ENCODE peak calls at places on chromosomes 7 and 10, in nine cellular contexts. One of them, this sample, is unnamed.

GRCh38 chr10:6114299-6114698 is 25.5 kb downstream of the RBM17 start:
- DNase-seq in H9: no peak
- DNase-seq in fibroblast of mammary gland: no peak
- DNase-seq in cardiac muscle cell: no peak
- DNase-seq in mucosa of descending colon: no peak
- DNase-seq in ovary: no peak
- DNase-seq in cardiac fibroblast: no peak
- DNase-seq in GM13977: no peak
- DNase-seq in HCT116: no peak
- DNase-seq in this sample: no peak

GRCh38 chr7:66167773-66168367 is 37.3 kb upstream of the TPST1 start:
- DNase-seq in H9: no peak
- DNase-seq in fibroblast of mammary gland: peak
- DNase-seq in cardiac muscle cell: no peak
- DNase-seq in mucosa of descending colon: no peak
- DNase-seq in ovary: no peak
- DNase-seq in cardiac fibroblast: peak
- DNase-seq in GM13977: no peak
- DNase-seq in HCT116: no peak
- DNase-seq in this sample: no peak

GRCh38 chr10:123526356-123527079 is 139.6 kb upstream of the GPR26 start:
- DNase-seq in H9: no peak
- DNase-seq in fibroblast of mammary gland: no peak
- DNase-seq in cardiac muscle cell: no peak
- DNase-seq in mucosa of descending colon: no peak
- DNase-seq in ovary: no peak
- DNase-seq in cardiac fibroblast: no peak
- DNase-seq in GM13977: no peak
- DNase-seq in HCT116: no peak
- DNase-seq in this sample: no peak

GRCh38 chr10:20185116-20185515 is 368.9 kb downstream of the PLXDC2 start:
- DNase-seq in H9: no peak
- DNase-seq in fibroblast of mammary gland: no peak
- DNase-seq in cardiac muscle cell: peak
- DNase-seq in mucosa of descending colon: no peak
- DNase-seq in ovary: no peak
- DNase-seq in cardiac fibroblast: peak
- DNase-seq in GM13977: no peak
- DNase-seq in HCT116: no peak
- DNase-seq in this sample: no peak

GRCh38 chr7:131103997-131104396 is 223.7 kb upstream of the MKLN1 start:
- DNase-seq in H9: no peak
- DNase-seq in fibroblast of mammary gland: peak
- DNase-seq in cardiac muscle cell: no peak
- DNase-seq in mucosa of descending colon: no peak
- DNase-seq in ovary: no peak
- DNase-seq in cardiac fibroblast: peak
- DNase-seq in GM13977: no peak
- DNase-seq in HCT116: no peak
- DNase-seq in this sample: no peak

GRCh38 chr7:16698200-16698910 is 52.4 kb downstream of the BZW2 start:
- DNase-seq in H9: no peak
- DNase-seq in fibroblast of mammary gland: no peak
- DNase-seq in cardiac muscle cell: no peak
- DNase-seq in mucosa of descending colon: no peak
- DNase-seq in ovary: no peak
- DNase-seq in cardiac fibroblast: no peak
- DNase-seq in GM13977: no peak
- DNase-seq in HCT116: no peak
- DNase-seq in this sample: no peak

GRCh38 chr10:25701651-25702050 is 232.4 kb upstream of the MYO3A start:
- DNase-seq in H9: peak
- DNase-seq in fibroblast of mammary gland: no peak
- DNase-seq in cardiac muscle cell: no peak
- DNase-seq in mucosa of descending colon: no peak
- DNase-seq in ovary: no peak
- DNase-seq in cardiac fibroblast: no peak
- DNase-seq in GM13977: no peak
- DNase-seq in HCT116: no peak
- DNase-seq in this sample: no peak

GRCh38 chr10:123766761-123767160 is 100.6 kb downstream of the GPR26 start:
- DNase-seq in H9: no peak
- DNase-seq in fibroblast of mammary gland: no peak
- DNase-seq in cardiac muscle cell: no peak
- DNase-seq in mucosa of descending colon: no peak
- DNase-seq in ovary: no peak
- DNase-seq in cardiac fibroblast: no peak
- DNase-seq in GM13977: no peak
- DNase-seq in HCT116: no peak
- DNase-seq in this sample: no peak

GRCh38 chr7:102320601-102321350 is 34.1 kb downstream of the SH2B2 start:
- DNase-seq in H9: no peak
- DNase-seq in fibroblast of mammary gland: no peak
- DNase-seq in cardiac muscle cell: no peak
- DNase-seq in mucosa of descending colon: no peak
- DNase-seq in ovary: no peak
- DNase-seq in cardiac fibroblast: no peak
- DNase-seq in GM13977: peak
- DNase-seq in HCT116: no peak
- DNase-seq in this sample: no peak

GRCh38 chr10:17038627-17039026 is 91.0 kb downstream of the CUBN start:
- DNase-seq in H9: no peak
- DNase-seq in fibroblast of mammary gland: peak
- DNase-seq in cardiac muscle cell: no peak
- DNase-seq in mucosa of descending colon: no peak
- DNase-seq in ovary: peak
- DNase-seq in cardiac fibroblast: peak
- DNase-seq in GM13977: no peak
- DNase-seq in HCT116: no peak
- DNase-seq in this sample: peak

GRCh38 chr10:13491747-13492360 is 37.0 kb downstream of the BEND7 start:
- DNase-seq in H9: no peak
- DNase-seq in fibroblast of mammary gland: no peak
- DNase-seq in cardiac muscle cell: no peak
- DNase-seq in mucosa of descending colon: no peak
- DNase-seq in ovary: no peak
- DNase-seq in cardiac fibroblast: no peak
- DNase-seq in GM13977: no peak
- DNase-seq in HCT116: no peak
- DNase-seq in this sample: no peak

GRCh38 chr7:10122573-10123100 is 851.0 kb upstream of the PHF14 start:
- DNase-seq in H9: no peak
- DNase-seq in fibroblast of mammary gland: no peak
- DNase-seq in cardiac muscle cell: peak
- DNase-seq in mucosa of descending colon: peak
- DNase-seq in ovary: no peak
- DNase-seq in cardiac fibroblast: no peak
- DNase-seq in GM13977: no peak
- DNase-seq in HCT116: no peak
- DNase-seq in this sample: no peak

GRCh38 chr7:128167316-128167691 is 73.8 kb upstream of the LEP start:
- DNase-seq in H9: peak
- DNase-seq in fibroblast of mammary gland: peak
- DNase-seq in cardiac muscle cell: peak
- DNase-seq in mucosa of descending colon: no peak
- DNase-seq in ovary: peak
- DNase-seq in cardiac fibroblast: peak
- DNase-seq in GM13977: peak
- DNase-seq in HCT116: no peak
- DNase-seq in this sample: no peak

GRCh38 chr10:92121686-92122492 is 169.0 kb downstream of the CPEB3 start:
- DNase-seq in H9: no peak
- DNase-seq in fibroblast of mammary gland: no peak
- DNase-seq in cardiac muscle cell: no peak
- DNase-seq in mucosa of descending colon: no peak
- DNase-seq in ovary: no peak
- DNase-seq in cardiac fibroblast: no peak
- DNase-seq in GM13977: no peak
- DNase-seq in HCT116: no peak
- DNase-seq in this sample: no peak

GRCh38 chr7:92797693-92798092 is 38.7 kb downstream of the CDK6 start:
- DNase-seq in H9: no peak
- DNase-seq in fibroblast of mammary gland: peak
- DNase-seq in cardiac muscle cell: no peak
- DNase-seq in mucosa of descending colon: no peak
- DNase-seq in ovary: no peak
- DNase-seq in cardiac fibroblast: peak
- DNase-seq in GM13977: no peak
- DNase-seq in HCT116: no peak
- DNase-seq in this sample: no peak

GRCh38 chr10:69916133-69916532 is 114.4 kb downstream of the COL13A1 start:
- DNase-seq in H9: no peak
- DNase-seq in fibroblast of mammary gland: no peak
- DNase-seq in cardiac muscle cell: no peak
- DNase-seq in mucosa of descending colon: no peak
- DNase-seq in ovary: no peak
- DNase-seq in cardiac fibroblast: no peak
- DNase-seq in GM13977: no peak
- DNase-seq in HCT116: no peak
- DNase-seq in this sample: no peak

DNA sequence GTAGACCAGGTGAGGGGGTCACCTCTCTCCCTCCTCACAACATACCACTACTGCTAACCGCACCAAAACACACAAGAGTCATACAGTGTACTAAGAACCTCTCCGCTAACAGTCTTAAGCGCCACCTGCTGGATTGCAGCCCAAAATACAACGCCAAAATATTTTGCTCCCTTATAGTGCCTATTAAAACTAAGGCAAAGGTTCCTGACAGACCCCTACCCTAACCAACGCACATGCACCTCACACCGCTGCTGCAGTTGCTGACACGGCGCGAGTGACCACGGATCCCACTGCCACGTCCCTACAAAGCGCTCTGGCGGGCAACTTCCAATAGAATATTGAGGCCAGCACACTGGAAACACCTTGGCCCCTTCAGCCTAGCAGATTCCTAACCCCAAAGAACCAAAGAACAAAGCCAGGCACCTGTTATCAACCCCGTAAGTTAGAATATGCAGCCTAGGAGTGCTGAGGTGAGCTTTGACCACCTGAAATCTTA is 563.6 kb upstream of the SEMA3D start:
- DNase-seq in H9: peak
- DNase-seq in fibroblast of mammary gland: peak
- DNase-seq in cardiac muscle cell: peak
- DNase-seq in mucosa of descending colon: peak
- DNase-seq in ovary: no peak
- DNase-seq in cardiac fibroblast: peak
- DNase-seq in GM13977: peak
- DNase-seq in HCT116: peak
- DNase-seq in this sample: peak
- TF ChIP-seq CTCF in H9: peak
- TF ChIP-seq CTCF in fibroblast of mammary gland: peak
- TF ChIP-seq CTCF in cardiac muscle cell: peak
- TF ChIP-seq CTCF in mucosa of descending colon: peak
- TF ChIP-seq CTCF in ovary: no peak
- TF ChIP-seq CTCF in cardiac fibroblast: peak
- TF ChIP-seq CTCF in GM13977: peak
- TF ChIP-seq CTCF in HCT116: peak
- TF ChIP-seq CTCF in this sample: peak

DNA sequence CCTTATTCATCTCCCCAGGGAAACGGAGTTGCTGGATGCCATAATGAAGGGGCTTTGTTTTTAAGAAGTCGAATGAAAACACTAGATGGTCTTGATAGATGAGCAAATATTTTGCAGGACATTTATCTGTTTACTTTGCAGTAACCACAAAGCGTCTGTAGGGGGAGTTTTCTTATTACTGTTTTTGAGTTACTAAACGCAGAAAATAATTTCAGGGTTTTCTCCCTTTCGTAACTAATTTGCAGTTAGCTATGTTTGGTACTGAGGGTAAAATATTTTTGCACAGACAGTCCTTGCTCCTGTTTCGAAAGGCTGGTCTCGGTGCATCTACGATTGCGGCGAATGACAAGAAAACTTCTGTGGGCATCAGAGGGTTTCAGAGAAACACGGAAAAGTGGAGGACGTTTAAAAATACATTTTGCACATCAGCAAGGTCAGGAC is 505.6 kb upstream of the MKI67 start:
- DNase-seq in H9: no peak
- DNase-seq in fibroblast of mammary gland: peak
- DNase-seq in cardiac muscle cell: peak
- DNase-seq in mucosa of descending colon: no peak
- DNase-seq in ovary: no peak
- DNase-seq in cardiac fibroblast: peak
- DNase-seq in GM13977: no peak
- DNase-seq in HCT116: peak
- DNase-seq in this sample: peak
- TF ChIP-seq CTCF in H9: peak
- TF ChIP-seq CTCF in fibroblast of mammary gland: peak
- TF ChIP-seq CTCF in cardiac muscle cell: peak
- TF ChIP-seq CTCF in mucosa of descending colon: no peak
- TF ChIP-seq CTCF in ovary: no peak
- TF ChIP-seq CTCF in cardiac fibroblast: peak
- TF ChIP-seq CTCF in GM13977: peak
- TF ChIP-seq CTCF in HCT116: peak
- TF ChIP-seq CTCF in this sample: peak

GRCh38 chr7:37493810-37494209 is 45.1 kb upstream of the ELMO1 start:
- DNase-seq in H9: no peak
- DNase-seq in fibroblast of mammary gland: no peak
- DNase-seq in cardiac muscle cell: no peak
- DNase-seq in mucosa of descending colon: no peak
- DNase-seq in ovary: no peak
- DNase-seq in cardiac fibroblast: no peak
- DNase-seq in GM13977: no peak
- DNase-seq in HCT116: no peak
- DNase-seq in this sample: no peak

GRCh38 chr7:37489703-37490102 is 41.0 kb upstream of the ELMO1 start:
- DNase-seq in H9: peak
- DNase-seq in fibroblast of mammary gland: no peak
- DNase-seq in cardiac muscle cell: no peak
- DNase-seq in mucosa of descending colon: no peak
- DNase-seq in ovary: no peak
- DNase-seq in cardiac fibroblast: no peak
- DNase-seq in GM13977: no peak
- DNase-seq in HCT116: no peak
- DNase-seq in this sample: no peak

GRCh38 chr7:37494940-37495339 is 46.3 kb upstream of the ELMO1 start:
- DNase-seq in H9: no peak
- DNase-seq in fibroblast of mammary gland: no peak
- DNase-seq in cardiac muscle cell: no peak
- DNase-seq in mucosa of descending colon: no peak
- DNase-seq in ovary: no peak
- DNase-seq in cardiac fibroblast: no peak
- DNase-seq in GM13977: peak
- DNase-seq in HCT116: no peak
- DNase-seq in this sample: no peak

GRCh38 chr7:37493123-37493522 is 44.5 kb upstream of the ELMO1 start:
- DNase-seq in H9: no peak
- DNase-seq in fibroblast of mammary gland: no peak
- DNase-seq in cardiac muscle cell: no peak
- DNase-seq in mucosa of descending colon: no peak
- DNase-seq in ovary: no peak
- DNase-seq in cardiac fibroblast: no peak
- DNase-seq in GM13977: no peak
- DNase-seq in HCT116: no peak
- DNase-seq in this sample: no peak

GRCh38 chr7:37491919-37492694 is 43.4 kb upstream of the ELMO1 start:
- DNase-seq in H9: peak
- DNase-seq in fibroblast of mammary gland: no peak
- DNase-seq in cardiac muscle cell: peak
- DNase-seq in mucosa of descending colon: no peak
- DNase-seq in ovary: no peak
- DNase-seq in cardiac fibroblast: no peak
- DNase-seq in GM13977: no peak
- DNase-seq in HCT116: no peak
- DNase-seq in this sample: no peak
- TF ChIP-seq CTCF in H9: peak
- TF ChIP-seq CTCF in fibroblast of mammary gland: no peak
- TF ChIP-seq CTCF in cardiac muscle cell: no peak
- TF ChIP-seq CTCF in mucosa of descending colon: no peak
- TF ChIP-seq CTCF in ovary: no peak
- TF ChIP-seq CTCF in cardiac fibroblast: no peak
- TF ChIP-seq CTCF in GM13977: peak
- TF ChIP-seq CTCF in HCT116: peak
- TF ChIP-seq CTCF in this sample: no peak

GRCh38 chr7:28032738-28033380 is 147.7 kb downstream of the JAZF1 start:
- DNase-seq in H9: peak
- DNase-seq in fibroblast of mammary gland: no peak
- DNase-seq in cardiac muscle cell: no peak
- DNase-seq in mucosa of descending colon: no peak
- DNase-seq in ovary: no peak
- DNase-seq in cardiac fibroblast: no peak
- DNase-seq in GM13977: no peak
- DNase-seq in HCT116: no peak
- DNase-seq in this sample: no peak
- TF ChIP-seq CTCF in H9: peak
- TF ChIP-seq CTCF in fibroblast of mammary gland: no peak
- TF ChIP-seq CTCF in cardiac muscle cell: no peak
- TF ChIP-seq CTCF in mucosa of descending colon: no peak
- TF ChIP-seq CTCF in ovary: no peak
- TF ChIP-seq CTCF in cardiac fibroblast: no peak
- TF ChIP-seq CTCF in GM13977: peak
- TF ChIP-seq CTCF in HCT116: peak
- TF ChIP-seq CTCF in this sample: no peak